ENCODE peak calls at places on chromosomes 7 and 10, in four cellular contexts. R is Peyer's patch, G is AG09309, H is AG10803. U is an unnamed sample.

GRCh38 chr7:29457565-29457971 is 106.1 kb upstream of the PRR15 start:
- DNase-seq in G (peak; percentile 50), H (peak; percentile 80), R (no peak), U (no peak)

GRCh38 chr7:157347217-157347904 is 10.6 kb downstream of the DNAJB6 start:
- DNase-seq in R (no peak), G (peak; percentile 45), H (peak; percentile 81), U (no peak)

GRCh38 chr7:157431173-157431950 is 94.6 kb downstream of the DNAJB6 start:
- DNase-seq in R (no peak), G (no peak), H (no peak), U (no peak)

GRCh38 chr10:125977206-125977605 is 80.8 kb downstream of the FANK1 start:
- DNase-seq in H (no peak), R (no peak), G (no peak), U (no peak)

GRCh38 chr10:97475936-97476594 is 22.2 kb downstream of the MMS19 start:
- DNase-seq in R (no peak), G (peak; percentile 66), H (peak; percentile 90), U (no peak)

GRCh38 chr7:24323961-24324480 is 40.0 kb downstream of the NPY start:
- DNase-seq in G (no peak), H (no peak), R (no peak), U (no peak)

GRCh38 chr7:136128050-136128449 is 150.9 kb upstream of the MTPN start:
- DNase-seq in R (no peak), G (no peak), H (no peak), U (no peak)

GRCh38 chr10:76311752-76312699 is 880.6 kb downstream of the LRMDA start:
- DNase-seq in H (peak; percentile 28), R (no peak), G (no peak), U (no peak)

GRCh38 chr10:131641231-131641630 is 259.6 kb upstream of the PPP2R2D start:
- DNase-seq in H (no peak), R (no peak), G (no peak), U (no peak)

GRCh38 chr10:31171402-31172120 is 139.9 kb upstream of the ZNF438 start:
- DNase-seq in R (no peak), H (peak; percentile 91), G (peak; percentile 24), U (no peak)

GRCh38 chr10:126212653-126213052 is 175.6 kb downstream of the ADAM12 start:
- DNase-seq in H (no peak), G (no peak), R (no peak), U (no peak)

GRCh38 chr10:70592746-70593512 is 9.6 kb downstream of the PRF1 start:
- DNase-seq in G (no peak), H (no peak), R (no peak), U (no peak)

GRCh38 chr10:29689001-29689400 is 54.2 kb upstream of the SVIL start:
- DNase-seq in G (peak; percentile 14), R (no peak), H (peak; percentile 25), U (no peak)

GRCh38 chr10:132468651-132469050 is 68.9 kb upstream of the INPP5A start:
- DNase-seq in H (no peak), G (no peak), R (no peak), U (no peak)

GRCh38 chr10:16386855-16387254 is 50.0 kb upstream of the PTER start:
- DNase-seq in G (no peak), R (no peak), H (no peak), U (no peak)

GRCh38 chr10:119595715-119596515 is 849 bp downstream of the TIAL1 start:
- DNase-seq in H (peak; percentile 43), G (no peak), R (peak; percentile 69), U (peak; percentile 43)

GRCh38 chr7:87506243-87507180 is 31.0 kb upstream of the ABCB4 start:
- DNase-seq in R (no peak), G (no peak), H (peak; percentile 29), U (no peak)

GRCh38 chr10:94076325-94076841 is 82.7 kb downstream of the PLCE1 start:
- DNase-seq in H (peak; percentile 81), G (peak; percentile 49), R (no peak), U (no peak)

GRCh38 chr7:159036916-159037605 is 107.6 kb downstream of the VIPR2 start:
- DNase-seq in R (no peak), G (no peak), H (no peak), U (no peak)

GRCh38 chr10:29841724-29842649 is 207.2 kb upstream of the SVIL start:
- DNase-seq in R (no peak), H (peak; percentile 56), G (no peak), U (no peak)

GRCh38 chr10:85995791-85996190 is 370.8 kb downstream of the GRID1 start:
- DNase-seq in H (peak; percentile 3), R (no peak), G (no peak), U (no peak)

GRCh38 chr10:43259981-43260761 is 6.7 kb downstream of the RASGEF1A start:
- DNase-seq in R (no peak), H (no peak), G (no peak), U (no peak)

GRCh38 chr7:33601884-33602283 is 303.5 kb upstream of the BMPER start:
- DNase-seq in R (no peak), H (no peak), G (no peak), U (no peak)

GRCh38 chr7:154188330-154188729 is 136.1 kb downstream of the DPP6 start:
- DNase-seq in R (no peak), H (no peak), G (no peak), U (no peak)

GRCh38 chr10:76333801-76334200 is 902.4 kb downstream of the LRMDA start:
- DNase-seq in R (no peak), H (no peak), G (no peak), U (no peak)

GRCh38 chr10:133258066-133258817 is 18.4 kb downstream of the ADAM8 start:
- DNase-seq in R (peak; percentile 43), H (no peak), G (no peak), U (no peak)

GRCh38 chr10:19412531-19412930 is 363.9 kb downstream of the MALRD1 start:
- DNase-seq in G (no peak), R (no peak), H (peak; percentile 11), U (no peak)

GRCh38 chr7:90594791-90595317 is 1.3 kb upstream of the CDK14 start:
- DNase-seq in H (peak; percentile 75), R (peak; percentile 21), G (peak; percentile 35), U (no peak)

GRCh38 chr10:60414111-60414510 is 24.4 kb upstream of the ANK3 start:
- DNase-seq in R (no peak), G (no peak), H (peak; percentile 32), U (no peak)

GRCh38 chr10:91617073-91617580 is 15.7 kb downstream of the PPP1R3C start:
- DNase-seq in G (no peak), R (no peak), H (peak; percentile 81), U (no peak)

GRCh38 chr10:132644544-132645530 is 107.2 kb downstream of the INPP5A start:
- DNase-seq in G (no peak), H (no peak), R (no peak), U (no peak)

GRCh38 chr7:131502810-131503545 is 53.5 kb downstream of the PODXL start:
- DNase-seq in G (no peak), R (no peak), H (peak; percentile 51), U (no peak)

GRCh38 chr10:80068270-80068669 is 10.2 kb upstream of the TMEM254 start:
- DNase-seq in H (no peak), G (no peak), R (no peak), U (no peak)

GRCh38 chr10:80075781-80076180 is 2.7 kb upstream of the TMEM254 start:
- DNase-seq in G (peak; percentile 4), R (no peak), H (peak; percentile 8), U (no peak)

GRCh38 chr10:80066809-80067208 is 11.7 kb upstream of the TMEM254 start:
- DNase-seq in H (no peak), R (no peak), G (no peak), U (no peak)

GRCh38 chr10:80072584-80072983 is 5.9 kb upstream of the TMEM254 start:
- DNase-seq in G (no peak), H (no peak), R (no peak), U (no peak)

GRCh38 chr10:80070068-80070467 is 8.4 kb upstream of the TMEM254 start:
- DNase-seq in R (no peak), H (no peak), G (no peak), U (no peak)
- H3K4me3 ChIP-seq in R (no peak overlapping the region), H (no peak overlapping the region), G (no peak overlapping the region), U (no peak overlapping the region)

GRCh38 chr7:74176555-74176954 is 2.4 kb downstream of the EIF4H start:
- DNase-seq in R (no peak), H (no peak), G (no peak), U (no peak)
- H3K4me3 ChIP-seq in R (no peak overlapping the region), H (no peak overlapping the region), G (no peak overlapping the region), U (no peak overlapping the region)

DNA sequence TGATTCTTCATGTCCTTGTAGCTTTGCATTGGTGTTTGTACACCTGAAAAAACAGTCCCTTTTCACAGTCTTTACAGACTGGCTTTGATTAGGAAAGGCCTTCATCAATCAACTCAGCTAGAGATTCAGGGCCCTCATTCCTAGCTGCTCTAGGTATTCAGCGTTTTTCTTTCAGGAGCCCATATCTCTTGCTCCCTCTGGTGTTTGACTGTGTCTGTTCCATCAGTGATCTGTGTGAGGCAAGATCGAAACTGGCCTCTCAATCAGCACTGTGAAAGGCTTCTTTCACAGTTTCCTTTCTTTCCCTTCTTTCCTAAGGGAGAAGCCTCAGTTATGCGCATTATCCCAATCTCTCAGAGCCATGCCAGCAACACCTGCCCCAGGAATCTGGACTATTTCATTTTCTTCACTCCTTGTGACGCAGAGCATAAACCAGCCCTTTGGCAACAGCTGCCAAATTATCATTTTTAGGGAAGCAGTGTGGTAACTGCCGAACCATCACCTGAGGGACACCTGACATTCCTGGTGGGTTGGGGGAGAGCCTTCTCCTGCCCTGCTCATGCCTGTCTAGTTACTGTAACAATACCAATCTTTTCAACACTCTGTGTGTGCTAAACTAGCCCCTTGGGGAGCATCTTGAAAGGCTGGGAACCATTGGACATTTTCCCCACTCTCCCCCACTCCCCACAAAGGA is 75.7 kb upstream of the CCDC71L start:
- DNase-seq in G (peak; percentile 75), R (peak; percentile 37), H (peak; percentile 86), U (peak; percentile 62)
- H3K4me3 ChIP-seq in G (no peak overlapping the region), R (no peak overlapping the region), H (peak overlapping the region; percentile 20), U (no peak overlapping the region)

DNA sequence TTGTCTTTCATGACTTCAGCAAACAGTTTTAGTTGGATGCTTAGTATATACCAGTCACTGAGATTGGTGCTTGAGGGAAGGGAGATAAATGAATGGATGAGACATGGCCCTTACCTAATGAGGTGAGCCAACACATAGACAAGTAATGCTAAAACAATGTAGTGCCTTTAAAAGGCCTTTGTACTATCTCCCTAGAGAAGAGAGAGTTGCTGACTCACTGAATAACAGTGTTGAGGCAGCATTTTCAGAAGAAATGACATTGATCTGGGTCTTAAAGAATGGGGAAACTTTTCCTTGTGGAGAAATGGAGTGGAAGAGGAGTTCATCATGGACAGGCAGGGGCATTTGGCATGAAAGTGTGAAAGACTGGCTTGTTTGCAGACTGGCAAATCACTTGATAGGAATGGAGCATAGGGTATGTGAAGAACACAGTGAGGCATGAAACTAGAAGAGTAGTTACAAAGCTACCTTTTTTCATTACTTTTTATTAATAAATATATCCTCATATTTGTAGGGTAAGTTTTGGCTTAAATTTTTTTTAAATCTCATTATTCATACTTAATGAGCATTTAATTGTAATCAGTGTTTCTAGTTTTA is 91.2 kb downstream of the KAT6B start:
- DNase-seq in H (peak; percentile 70), R (no peak), G (peak; percentile 28), U (no peak)
- H3K4me3 ChIP-seq in H (no peak overlapping the region), R (no peak overlapping the region), G (no peak overlapping the region), U (no peak overlapping the region)

GRCh38 chr10:110076559-110077318 is 69.0 kb downstream of the ADD3 start:
- DNase-seq in R (no peak), H (peak; percentile 96), G (peak; percentile 94), U (peak; percentile 66)
- H3K4me3 ChIP-seq in R (no peak overlapping the region), H (peak overlapping the region; percentile 34), G (no peak overlapping the region), U (peak overlapping the region; percentile 48)

GRCh38 chr10:24449334-24449740 is 240.4 kb downstream of the KIAA1217 start:
- DNase-seq in G (no peak), R (no peak), H (peak; percentile 79), U (no peak)
- H3K4me3 ChIP-seq in G (peak overlapping the region; percentile 25), R (peak overlapping the region; percentile 29), H (peak overlapping the region; percentile 29), U (no peak overlapping the region)

GRCh38 chr10:4770766-4771553 is 55.0 kb upstream of the AKR1E2 start:
- DNase-seq in H (peak; percentile 95), R (no peak), G (peak; percentile 86), U (no peak)
- H3K4me3 ChIP-seq in H (peak overlapping the region; percentile 7), R (no peak overlapping the region), G (no peak overlapping the region), U (no peak overlapping the region)